ENCODE peak calls at places on chromosomes 6 and 20, in ten cellular contexts. Q is GM12865; M is activated T-helper 1 cell treated with anti-CD3 and anti-CD28 coated beads, Interleukin-2, amount 50 U/mL, for 16 hours; R is NCI-H446 treated with DMSO at 0.1 percent for 48 hours; T is prostate gland; U is GM13977; B is EH; J is activated CD8-positive, alpha-beta memory T cell treated with anti-CD3 and anti-CD28 coated beads for 48 hours; A is SK-N-SH; X is fibroblast of mammary gland. L is an unnamed sample.

GRCh38 chr6:8079116-8079515 is 14.9 kb upstream of the BLOC1S5 start:
- DNase-seq in R (no peak), J (no peak), U (no peak), M (no peak), T (no peak), B (peak), A (no peak), X (no peak), Q (no peak), L (no peak)

GRCh38 chr6:53441761-53442160 is 93.0 kb upstream of the ELOVL5 start:
- DNase-seq in B (peak), J (no peak), R (no peak), A (no peak), M (no peak), U (no peak), T (no peak), Q (no peak), X (peak), L (no peak)

GRCh38 chr6:14791525-14791924 is 454.3 kb upstream of the JARID2 start:
- DNase-seq in R (no peak), A (no peak), B (peak), U (no peak), Q (no peak), M (no peak), X (peak), T (no peak), J (no peak), L (no peak)

GRCh38 chr20:58745391-58745790 is 52.8 kb downstream of the NPEPL1 start:
- DNase-seq in R (no peak), U (no peak), Q (no peak), B (no peak), T (no peak), J (no peak), A (no peak), X (no peak), M (no peak), L (no peak)

GRCh38 chr6:11149551-11149950 is 38.0 kb upstream of the ERVFRD-1 start:
- DNase-seq in Q (no peak), R (no peak), M (no peak), U (no peak), T (no peak), J (no peak), B (no peak), X (no peak), A (no peak), L (no peak)

GRCh38 chr6:148831531-148831930 is 84.7 kb downstream of the UST start:
- DNase-seq in J (no peak), B (peak), X (no peak), U (no peak), R (no peak), Q (no peak), A (no peak), M (no peak), T (no peak), L (no peak)

GRCh38 chr6:30325150-30325872 is 1.4 kb upstream of the TRIM39 start:
- DNase-seq in A (peak), X (peak), R (peak), M (peak), U (peak), Q (peak), T (peak), J (no peak), B (peak), L (no peak)

GRCh38 chr6:5752282-5752681 is 254.4 kb downstream of the NRN1 start:
- DNase-seq in X (peak), M (no peak), A (no peak), T (no peak), U (no peak), R (no peak), Q (no peak), J (no peak), B (peak), L (no peak)

GRCh38 chr6:122649701-122650100 is 39.5 kb downstream of the PKIB start:
- DNase-seq in R (peak), J (no peak), B (no peak), Q (no peak), A (no peak), T (no peak), M (no peak), U (no peak), X (peak), L (no peak)

GRCh38 chr20:8693709-8694108 is 375.2 kb upstream of the PLCB4 start:
- DNase-seq in M (no peak), R (no peak), T (no peak), U (no peak), Q (no peak), A (no peak), X (peak), J (no peak), B (peak), L (no peak)

GRCh38 chr6:31112478-31112877 is at the start of gene C6orf15:
- DNase-seq in R (no peak), J (no peak), Q (no peak), M (no peak), B (no peak), U (no peak), A (no peak), X (no peak), T (no peak), L (no peak)

GRCh38 chr20:13868331-13868730 is 83.5 kb downstream of the NDUFAF5 start:
- DNase-seq in R (no peak), Q (no peak), X (peak), T (no peak), J (no peak), A (no peak), U (no peak), M (no peak), B (peak), L (no peak)

GRCh38 chr6:3918474-3918873 is 69.3 kb downstream of the FAM50B start:
- DNase-seq in X (no peak), T (no peak), J (no peak), A (no peak), M (no peak), Q (no peak), U (no peak), R (no peak), B (no peak), L (no peak)

GRCh38 chr20:48614593-48615274 is 213.1 kb downstream of the PREX1 start:
- DNase-seq in R (no peak), B (no peak), J (no peak), Q (no peak), U (no peak), M (no peak), A (no peak), X (no peak), T (no peak), L (no peak)

L was measured in NCI-H1417 treated with DMSO at 0.1 percent for 48 hours.